ENCODE peak calls at places on chromosome 10, in five cellular contexts. D, V, Z, H and O are unnamed samples.

GRCh38 chr10:91907914-91908357 is 1.4 kb downstream of the FGFBP3 start:
- DNase-seq in Z (no peak), D (peak; percentile 48), H (no peak), V (no peak), O (no peak)

GRCh38 chr10:8365935-8366911 is 311.7 kb downstream of the GATA3 start:
- DNase-seq in V (no peak), Z (peak; percentile 39), D (no peak), H (no peak), O (no peak)

GRCh38 chr10:59362184-59362966 is at the start of gene FAM13C:
- DNase-seq in H (peak; percentile 82), V (peak; percentile 62), D (peak; percentile 88), Z (no peak), O (peak; percentile 68)

GRCh38 chr10:114683593-114683992 is 25.5 kb upstream of the ABLIM1 start:
- DNase-seq in Z (no peak), D (no peak), V (no peak), H (no peak), O (no peak)

GRCh38 chr10:28139138-28139537 is 140.3 kb upstream of the ODAD2 start:
- DNase-seq in Z (no peak), D (no peak), V (no peak), H (no peak), O (no peak)

GRCh38 chr10:60573342-60573741 is 183.7 kb upstream of the ANK3 start:
- DNase-seq in H (no peak), Z (no peak), V (no peak), D (peak; percentile 14), O (no peak)

GRCh38 chr10:126235091-126235978 is 152.9 kb downstream of the ADAM12 start:
- DNase-seq in D (no peak), V (no peak), Z (no peak), H (no peak), O (no peak)

GRCh38 chr10:52679117-52679516 is 93.5 kb downstream of the MBL2 start:
- DNase-seq in Z (no peak), D (no peak), H (no peak), V (no peak), O (no peak)

GRCh38 chr10:14601872-14602725 is 172.6 kb downstream of the FAM107B start:
- DNase-seq in V (no peak), Z (no peak), H (peak; percentile 87), D (peak; percentile 60), O (peak; percentile 48)

GRCh38 chr10:28246023-28246422 is 56.8 kb downstream of the MPP7 start:
- DNase-seq in D (no peak), H (no peak), V (no peak), Z (no peak), O (no peak)

GRCh38 chr10:118840776-118841468 is 86.2 kb upstream of the CACUL1 start:
- DNase-seq in H (no peak), Z (no peak), V (no peak), D (no peak), O (no peak)

GRCh38 chr10:59885430-59886134 is 20.8 kb downstream of the CCDC6 start:
- DNase-seq in V (no peak), H (no peak), Z (no peak), D (no peak), O (no peak)

GRCh38 chr10:71927159-71927558 is 37.0 kb upstream of the CHST3 start:
- DNase-seq in V (no peak), Z (no peak), D (no peak), H (no peak), O (no peak)

GRCh38 chr10:86085686-86086085 is 280.9 kb downstream of the GRID1 start:
- DNase-seq in Z (no peak), H (peak; percentile 35), V (no peak), D (no peak), O (no peak)

GRCh38 chr10:128869101-128869712 is 597.8 kb upstream of the MGMT start:
- DNase-seq in D (no peak), H (no peak), Z (no peak), V (no peak), O (no peak)

GRCh38 chr10:3803884-3804741 is 19.1 kb upstream of the KLF6 start:
- DNase-seq in Z (no peak), D (no peak), V (no peak), H (no peak), O (no peak)

GRCh38 chr10:3806603-3807002 is 21.6 kb upstream of the KLF6 start:
- DNase-seq in H (no peak), Z (peak; percentile 89), V (no peak), D (no peak), O (no peak)

GRCh38 chr10:3805791-3806381 is 20.9 kb upstream of the KLF6 start:
- DNase-seq in Z (no peak), D (peak; percentile 91), V (no peak), H (peak; percentile 84), O (no peak)

GRCh38 chr10:3803295-3803883 is 18.4 kb upstream of the KLF6 start:
- DNase-seq in Z (no peak), H (no peak), D (no peak), V (no peak), O (no peak)

DNA sequence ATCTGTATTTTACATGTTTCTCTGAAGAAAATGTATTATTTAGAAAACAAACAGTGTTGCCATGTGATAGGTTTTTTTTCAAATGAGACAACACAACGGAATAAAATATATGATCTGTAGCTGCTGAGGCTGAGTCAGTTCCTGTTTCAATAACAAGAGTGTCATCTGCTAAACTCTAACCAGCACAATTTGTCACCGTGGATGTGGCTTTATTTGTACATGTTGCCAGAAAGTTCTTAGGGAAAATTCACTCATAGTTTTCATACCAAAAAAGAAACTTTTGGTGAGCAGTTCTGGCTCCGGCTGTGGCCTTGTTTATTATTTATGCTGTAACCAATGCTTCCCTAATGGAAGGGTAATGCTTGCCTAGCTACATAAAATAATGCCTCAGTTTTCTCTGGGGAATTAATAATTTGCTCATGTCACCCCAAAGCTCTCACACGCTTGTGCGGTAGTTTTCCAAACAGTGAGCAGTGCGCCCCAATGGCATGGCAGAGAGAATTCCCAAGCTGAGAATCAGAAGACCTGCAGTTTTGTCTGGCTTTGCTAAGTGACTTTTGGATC is 20.3 kb upstream of the KLF6 start:
- DNase-seq in Z (peak; percentile 91), V (no peak), D (peak; percentile 73), H (no peak), O (no peak)
- H3K4me3 ChIP-seq in Z (peak overlapping the region; percentile 24), V (peak overlapping the region; percentile 35), D (no peak overlapping the region), H (no peak overlapping the region), O (no peak overlapping the region)

GRCh38 chr10:13376297-13376696 is 28.2 kb upstream of the SEPHS1 start:
- DNase-seq in Z (no peak), V (no peak), D (no peak), H (no peak), O (no peak)

GRCh38 chr10:13372524-13372923 is 24.4 kb upstream of the SEPHS1 start:
- DNase-seq in Z (no peak), D (no peak), V (no peak), H (no peak), O (no peak)

GRCh38 chr10:13371879-13372470 is 23.9 kb upstream of the SEPHS1 start:
- DNase-seq in V (peak; percentile 42), D (peak; percentile 92), Z (peak; percentile 55), H (peak; percentile 79), O (peak; percentile 43)

GRCh38 chr10:13375791-13376190 is 27.7 kb upstream of the SEPHS1 start:
- DNase-seq in Z (no peak), D (no peak), V (no peak), H (no peak), O (no peak)

DNA sequence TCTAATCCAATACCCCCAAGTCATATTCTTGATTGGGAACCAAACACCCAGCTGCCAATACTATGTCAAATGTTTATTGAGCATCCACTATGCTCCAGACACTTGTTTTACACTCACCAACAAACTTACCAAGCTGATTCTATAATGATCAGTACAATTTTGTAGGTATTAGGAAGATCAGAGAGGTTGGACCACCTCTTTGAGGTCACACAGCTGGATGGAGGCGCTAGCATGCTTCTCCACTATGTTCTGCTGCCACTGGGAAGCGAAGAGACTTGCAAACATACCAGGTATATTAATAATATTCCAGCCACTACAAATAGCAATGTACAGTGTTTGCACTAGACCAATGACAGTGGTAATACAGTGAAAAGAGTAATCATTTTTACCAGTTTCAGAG is 25.6 kb upstream of the SEPHS1 start:
- DNase-seq in V (no peak), Z (no peak), H (no peak), D (no peak), O (no peak)
- H3K27ac ChIP-seq in V (no peak overlapping the region), Z (no peak overlapping the region), H (no peak overlapping the region), D (no peak overlapping the region), O (no peak overlapping the region)

DNA sequence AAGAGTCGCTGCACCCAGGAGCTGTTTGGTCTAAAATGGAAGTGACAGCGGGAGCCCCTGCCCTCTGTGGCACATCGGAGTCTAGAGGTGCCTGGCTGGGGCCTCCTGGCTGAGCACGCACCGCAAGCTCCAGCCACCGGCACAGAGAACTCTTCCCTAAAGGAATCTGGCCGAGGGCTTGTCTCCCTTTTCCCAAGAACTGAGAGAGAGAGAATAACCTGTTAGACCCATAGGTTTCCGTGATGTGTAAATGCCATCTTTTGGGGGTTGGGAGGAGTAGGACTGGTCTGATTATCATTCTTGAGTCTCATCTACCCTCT is 47.3 kb downstream of the PROSER2 start:
- DNase-seq in D (no peak), H (peak; percentile 58), Z (no peak), V (no peak), O (no peak)
- H3K4me3 ChIP-seq in D (no peak overlapping the region), H (no peak overlapping the region), Z (no peak overlapping the region), V (peak overlapping the region; percentile 43), O (peak overlapping the region; percentile 34)

DNA sequence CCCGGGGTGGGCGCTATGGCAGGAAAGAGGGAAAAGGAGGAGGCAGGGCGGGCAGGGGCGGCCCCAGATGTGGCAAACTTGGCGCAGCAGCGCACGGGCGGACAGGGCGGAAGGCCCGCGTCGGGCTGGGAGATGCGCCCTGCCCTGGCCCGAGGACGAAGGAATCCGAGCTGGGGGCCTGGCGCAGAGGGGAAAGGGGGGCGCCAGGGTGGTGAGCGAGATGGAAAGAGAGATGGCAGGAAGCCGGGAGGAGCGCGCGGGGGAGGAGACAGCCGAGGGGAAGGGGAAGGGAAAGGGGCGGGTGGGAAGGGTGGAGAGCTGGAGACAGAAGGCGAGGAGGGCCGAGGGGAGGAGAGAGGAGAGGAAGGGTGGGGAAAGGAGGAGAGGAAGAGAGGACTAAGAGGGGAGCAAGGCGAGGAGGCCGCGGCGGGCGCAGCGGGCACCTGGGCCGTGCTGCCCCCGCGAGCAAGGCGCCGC is at the start of gene MARVELD1:
- DNase-seq in H (no peak), Z (no peak), D (peak; percentile 87), V (peak; percentile 79), O (peak; percentile 68)
- H3K27ac ChIP-seq in H (peak within 1 kb of the TSS; percentile 88), Z (peak within 1 kb of the TSS; percentile 88), D (peak within 1 kb of the TSS; percentile 83), V (peak within 1 kb of the TSS; percentile 82), O (peak within 1 kb of the TSS; percentile 92)